ENCODE peak calls at places on chromosome 9, in ten cellular contexts. D is suprapubic skin, Y is lung, H is heart left ventricle, L is bronchial epithelial cell, V is lower lobe of right lung, P is ascending aorta, R is dorsolateral prefrontal cortex, T is body of pancreas, K is ovary. Q is an unnamed sample.

GRCh38 chr9:137216188-137216965 is 5.7 kb downstream of the RNF208 start:
- DNase-seq in L (no peak), R (no peak), Y (no peak), H (no peak), T (no peak), V (no peak), P (no peak), D (no peak), K (no peak), Q (no peak)

GRCh38 chr9:71363286-71363961 is 242.0 kb upstream of the TRPM3 start:
- DNase-seq in P (no peak), D (no peak), H (no peak), K (no peak), L (no peak), V (no peak), T (no peak), Y (no peak), R (no peak), Q (no peak)

GRCh38 chr9:116749176-116749575 is 62.1 kb downstream of the TRIM32 start:
- DNase-seq in P (no peak), D (no peak), L (no peak), Y (no peak), R (no peak), H (no peak), T (no peak), K (no peak), V (no peak), Q (no peak)

GRCh38 chr9:79682076-79682736 is 110.4 kb downstream of the TLE4 start:
- DNase-seq in V (no peak), R (no peak), Y (no peak), H (no peak), T (no peak), P (no peak), D (no peak), K (no peak), L (peak; percentile 21), Q (no peak)

GRCh38 chr9:70485273-70485858 is 70.9 kb upstream of the KLF9 start:
- DNase-seq in R (no peak), T (no peak), V (no peak), Y (no peak), P (no peak), K (peak; percentile 35), L (no peak), D (no peak), H (peak; percentile 72), Q (no peak)

GRCh38 chr9:132985489-132985888 is 7.0 kb downstream of the GFI1B start:
- DNase-seq in P (no peak), T (no peak), V (peak; percentile 24), K (no peak), H (no peak), L (no peak), D (no peak), R (no peak), Y (no peak), Q (no peak)

GRCh38 chr9:112074250-112075008 is 100.7 kb downstream of the SUSD1 start:
- DNase-seq in D (no peak), V (peak; percentile 52), T (peak; percentile 56), L (peak; percentile 71), H (peak; percentile 57), Y (peak; percentile 66), P (peak; percentile 82), K (peak; percentile 45), R (no peak), Q (peak; percentile 40)

GRCh38 chr9:120711841-120712538 is 2.3 kb downstream of the MEGF9 start:
- DNase-seq in R (no peak), K (no peak), P (no peak), Y (no peak), T (no peak), H (no peak), D (no peak), L (peak; percentile 50), V (no peak), Q (no peak)

GRCh38 chr9:126165755-126166154 is 160.9 kb upstream of the MVB12B start:
- DNase-seq in P (no peak), Y (peak; percentile 1), T (no peak), K (no peak), L (no peak), H (no peak), R (no peak), D (no peak), V (peak; percentile 9), Q (peak; percentile 1)

GRCh38 chr9:125444956-125445506 is 183.4 kb downstream of the GAPVD1 start:
- DNase-seq in R (no peak), P (no peak), V (no peak), H (no peak), L (no peak), K (no peak), D (no peak), T (no peak), Y (no peak), Q (no peak)

GRCh38 chr9:103942652-103943051 is 151.5 kb upstream of the SMC2 start:
- DNase-seq in H (no peak), V (no peak), L (no peak), D (no peak), K (no peak), P (no peak), Y (no peak), T (no peak), R (no peak), Q (no peak)

GRCh38 chr9:94082553-94082952 is 1.7 kb upstream of the PTPDC1 start:
- DNase-seq in L (no peak), K (no peak), V (no peak), Y (no peak), P (no peak), T (no peak), H (no peak), D (no peak), R (no peak), Q (no peak)

GRCh38 chr9:3848445-3849114 is 322.8 kb upstream of the RFX3 start:
- DNase-seq in P (no peak), K (no peak), R (no peak), D (no peak), Y (no peak), H (no peak), L (peak; percentile 80), V (no peak), T (no peak), Q (no peak)
- TF ChIP-seq CTCF in P (no peak), K (no peak), R (no peak), D (no peak), Y (no peak), H (no peak), L (no peak), V (no peak), T (no peak), Q (no peak)

DNA sequence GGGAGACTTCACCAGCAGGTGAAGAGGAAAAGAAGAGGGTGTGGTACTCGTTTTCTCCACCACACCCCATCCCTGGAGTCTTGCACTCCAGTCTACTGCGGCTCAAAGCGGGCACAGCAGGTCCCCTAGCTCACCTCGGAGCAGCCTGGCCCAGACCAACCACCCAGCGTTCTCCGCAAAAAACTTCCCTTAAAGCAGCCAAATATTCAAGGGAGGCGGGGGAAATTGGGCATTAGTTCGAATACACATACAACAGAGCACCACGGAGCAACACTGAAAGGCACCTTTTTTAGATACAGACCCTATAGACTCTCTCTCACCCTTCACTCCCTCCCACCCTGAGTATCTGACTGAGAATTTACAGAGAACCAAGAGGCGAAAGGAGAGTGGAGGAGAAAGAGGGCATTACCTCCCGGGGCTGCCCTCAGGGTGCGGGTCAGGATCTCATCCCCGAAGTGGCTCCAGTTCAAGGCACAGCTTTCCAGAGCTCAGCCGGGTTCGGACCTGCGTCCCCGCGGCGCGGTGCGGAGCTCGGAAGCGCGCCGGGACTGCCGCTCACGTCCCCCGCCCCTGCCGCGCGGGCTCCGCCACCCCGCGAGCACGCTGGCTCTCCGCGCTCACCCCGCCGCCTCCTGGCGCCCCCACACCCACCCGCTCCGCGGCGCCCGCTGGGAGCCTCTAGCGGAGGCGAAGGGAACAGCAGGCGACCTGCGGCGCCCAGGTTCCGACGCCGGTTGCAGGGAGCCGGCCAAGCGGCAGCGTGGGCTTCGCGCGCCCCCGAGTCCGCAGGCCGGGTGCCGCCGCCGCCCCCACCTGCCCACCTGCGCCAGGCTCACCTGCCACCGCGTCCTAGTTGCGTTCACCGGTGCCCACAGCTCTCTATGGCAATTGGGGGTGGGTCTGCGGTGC is 1638.7 kb upstream of the C9orf72 start:
- DNase-seq in V (peak; percentile 50), L (no peak), R (no peak), P (no peak), K (no peak), Y (peak; percentile 32), D (no peak), T (peak; percentile 50), H (no peak), Q (peak; percentile 80)
- TF ChIP-seq CTCF in V (peak; percentile 62), L (peak; percentile 81), R (peak; percentile 83), P (no peak), K (no peak), Y (peak; percentile 38), D (no peak), T (peak; percentile 69), H (peak; percentile 62), Q (peak; percentile 88)

DNA sequence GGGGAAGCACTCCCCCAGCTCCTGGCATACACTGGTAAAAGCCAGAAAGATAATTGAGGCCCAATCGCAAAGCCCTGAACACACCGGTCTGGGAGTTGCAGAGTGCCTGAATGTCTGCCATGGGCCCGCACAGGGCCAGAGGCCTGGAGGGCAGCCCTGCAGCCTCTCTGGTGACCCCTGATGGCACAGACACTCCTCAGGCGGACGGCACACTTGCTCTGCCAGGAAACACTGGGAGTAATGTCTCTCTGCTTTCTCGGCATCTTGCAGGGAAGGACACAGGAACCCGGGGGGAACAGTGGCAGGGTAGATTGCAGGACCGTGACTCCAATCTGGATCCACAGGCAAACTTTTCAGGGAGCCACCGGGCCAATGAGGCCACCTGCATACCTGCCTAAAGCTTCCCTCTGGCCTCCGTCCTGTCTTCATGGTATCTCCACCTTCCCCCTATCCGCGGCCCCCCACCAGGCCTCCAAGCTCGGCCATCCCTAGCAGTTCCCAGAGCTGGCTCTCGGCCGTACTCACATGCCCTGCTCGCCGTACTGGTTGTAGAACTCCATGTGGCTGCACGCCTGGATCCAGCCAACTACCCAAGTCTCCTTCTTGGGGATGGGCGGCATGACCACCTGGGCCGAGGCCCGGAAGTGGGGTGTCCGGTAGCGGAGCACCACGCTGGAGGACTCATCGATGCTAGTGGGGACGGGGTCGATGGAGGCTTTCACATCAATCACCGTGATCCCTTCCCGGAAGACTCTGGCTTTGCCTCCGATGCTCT is 791 bp downstream of the FAM78A start:
- DNase-seq in R (no peak), Y (no peak), L (no peak), K (no peak), T (no peak), P (no peak), D (no peak), H (peak; percentile 86), V (no peak), Q (peak; percentile 67)
- TF ChIP-seq CTCF in R (no peak), Y (no peak), L (no peak), K (no peak), T (no peak), P (no peak), D (no peak), H (peak; percentile 56), V (peak; percentile 40), Q (peak; percentile 48)

DNA sequence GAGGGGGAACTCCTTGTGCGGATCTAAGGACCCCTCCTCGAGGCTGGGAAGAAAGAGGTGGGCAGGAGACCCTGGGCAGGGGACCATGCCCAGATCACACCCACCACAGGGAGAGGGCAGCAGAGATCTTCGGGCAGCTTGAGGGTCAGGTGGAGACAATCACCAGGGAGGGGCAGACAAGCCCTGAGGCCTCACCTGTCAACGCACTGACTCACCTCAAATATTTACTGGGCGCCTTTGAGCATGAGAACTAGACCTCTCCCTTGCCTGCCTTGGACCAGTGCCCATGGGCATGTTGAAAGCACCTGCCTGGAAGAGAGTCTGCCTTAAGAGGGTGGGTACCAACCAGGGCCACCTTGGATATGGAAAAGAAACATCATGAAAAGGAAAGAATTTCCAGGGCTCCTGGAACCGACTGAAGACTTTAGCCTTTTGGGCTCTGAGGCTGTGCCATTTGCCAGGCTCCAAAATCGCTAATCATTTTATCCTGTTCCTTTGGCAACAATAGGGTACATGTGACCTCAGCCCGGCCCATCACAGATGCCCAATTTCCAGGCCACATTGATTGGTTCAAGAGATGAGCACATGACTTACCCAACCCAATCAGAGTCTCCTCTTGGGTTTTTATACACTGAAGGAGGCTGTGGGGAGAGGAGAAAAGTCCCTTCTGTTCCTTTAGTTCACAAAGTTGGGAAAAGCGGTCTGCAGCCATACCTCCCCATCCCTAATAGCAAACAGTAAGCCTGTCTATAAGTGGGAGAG is 10.4 kb upstream of the SPINK4 start:
- DNase-seq in V (peak; percentile 89), Y (peak; percentile 92), L (peak; percentile 98), D (peak; percentile 83), K (no peak), P (no peak), H (no peak), T (peak; percentile 97), R (no peak), Q (no peak)
- TF ChIP-seq CTCF in V (peak; percentile 23), Y (no peak), L (peak; percentile 94), D (no peak), K (no peak), P (no peak), H (no peak), T (no peak), R (no peak), Q (no peak)

Q was measured in GM13976.